ENCODE peak calls at places on chromosome 7, in six cellular contexts. Y is pancreas, E is endothelial cell, I is A549, F is left lung, K is fibroblast of lung. U is an unnamed sample.

GRCh38 chr7:139108256-139109187 is 998 bp downstream of the ZC3HAV1 start:
- DNase-seq in Y (peak; percentile 8), E (peak; percentile 23), I (peak; percentile 30), F (peak; percentile 87), K (peak; percentile 9), U (no peak)

GRCh38 chr7:46830-47140 is 145.6 kb upstream of the FAM20C start:
- DNase-seq in Y (no peak), E (no peak), I (no peak), F (no peak), K (no peak), U (no peak)

GRCh38 chr7:123924941-123925340 is at the start of gene SPAM1:
- DNase-seq in Y (no peak), E (no peak), I (no peak), F (no peak), K (no peak), U (no peak)

GRCh38 chr7:16801111-16801542 is 3.7 kb downstream of the AGR2 start:
- DNase-seq in Y (no peak), E (no peak), I (peak; percentile 80), F (no peak), K (peak; percentile 67), U (no peak)

GRCh38 chr7:129160161-129160911 is 15.8 kb downstream of the TSPAN33 start:
- DNase-seq in Y (no peak), E (no peak), I (no peak), F (no peak), K (no peak), U (no peak)

GRCh38 chr7:32070406-32071360 is at the start of gene PDE1C:
- DNase-seq in Y (no peak), E (peak; percentile 37), I (peak; percentile 30), F (peak; percentile 75), K (no peak), U (peak; percentile 16)

GRCh38 chr7:29177963-29178612 is 16.5 kb upstream of the CHN2 start:
- DNase-seq in Y (no peak), E (no peak), I (no peak), F (no peak), K (no peak), U (no peak)

GRCh38 chr7:30087371-30087770 is 47.4 kb upstream of the MTURN start:
- DNase-seq in Y (no peak), E (no peak), I (no peak), F (no peak), K (no peak), U (no peak)

GRCh38 chr7:37524807-37525206 is 76.1 kb upstream of the ELMO1 start:
- DNase-seq in Y (peak; percentile 9), E (no peak), I (no peak), F (no peak), K (no peak), U (no peak)

GRCh38 chr7:24755541-24756416 is 1.5 kb downstream of the GSDME start:
- DNase-seq in Y (no peak), E (no peak), I (no peak), F (no peak), K (peak; percentile 58), U (no peak)

GRCh38 chr7:520503-521161 is 986 bp upstream of the PDGFA start:
- DNase-seq in Y (no peak), E (no peak), I (no peak), F (no peak), K (no peak), U (no peak)

GRCh38 chr7:38330861-38331709 is 57.6 kb upstream of the TARP start:
- DNase-seq in Y (no peak), E (no peak), I (no peak), F (no peak), K (no peak), U (peak; percentile 73)

GRCh38 chr7:30525409-30525808 is 20.8 kb upstream of the GGCT start:
- DNase-seq in Y (no peak), E (no peak), I (no peak), F (no peak), K (no peak), U (no peak)

GRCh38 chr7:117435475-117436043 is 8.3 kb upstream of the ASZ1 start:
- DNase-seq in Y (no peak), E (no peak), I (no peak), F (no peak), K (no peak), U (no peak)

GRCh38 chr7:89401099-89401498 is 605.6 kb upstream of the TEX47 start:
- DNase-seq in Y (no peak), E (no peak), I (no peak), F (no peak), K (no peak), U (no peak)

GRCh38 chr7:89401690-89402089 is 606.2 kb upstream of the TEX47 start:
- DNase-seq in Y (no peak), E (no peak), I (no peak), F (no peak), K (no peak), U (no peak)
- TF ChIP-seq CTCF in Y (no peak), E (no peak), I (no peak), F (no peak), K (no peak), U (no peak)

GRCh38 chr7:4765776-4766490 is 9.5 kb upstream of the AP5Z1 start:
- DNase-seq in Y (no peak), E (no peak), I (no peak), F (peak; percentile 47), K (no peak), U (no peak)
- TF ChIP-seq CTCF in Y (no peak), E (peak; percentile 0), I (peak; percentile 46), F (no peak), K (peak; percentile 16), U (no peak)

GRCh38 chr7:2821161-2821841 is 22.8 kb downstream of the GNA12 start:
- DNase-seq in Y (peak; percentile 68), E (no peak), I (peak; percentile 56), F (no peak), K (peak; percentile 74), U (no peak)
- TF ChIP-seq CTCF in Y (no peak), E (no peak), I (no peak), F (no peak), K (peak; percentile 2), U (no peak)

GRCh38 chr7:89332026-89332425 is 536.5 kb upstream of the TEX47 start:
- DNase-seq in Y (no peak), E (no peak), I (no peak), F (no peak), K (no peak), U (no peak)

GRCh38 chr7:89339748-89340147 is 544.2 kb upstream of the TEX47 start:
- DNase-seq in Y (no peak), E (no peak), I (no peak), F (no peak), K (no peak), U (no peak)

GRCh38 chr7:89335490-89335889 is 540.0 kb upstream of the TEX47 start:
- DNase-seq in Y (no peak), E (no peak), I (no peak), F (no peak), K (no peak), U (no peak)

GRCh38 chr7:89334785-89335184 is 539.2 kb upstream of the TEX47 start:
- DNase-seq in Y (no peak), E (no peak), I (peak; percentile 9), F (no peak), K (no peak), U (no peak)
- TF ChIP-seq CTCF in Y (no peak), E (peak; percentile 38), I (no peak), F (no peak), K (no peak), U (no peak)

GRCh38 chr7:156818133-156818532 is 74.8 kb downstream of the LMBR1 start:
- DNase-seq in Y (no peak), E (no peak), I (no peak), F (no peak), K (no peak), U (no peak)

GRCh38 chr7:156819733-156820295 is 73.2 kb downstream of the LMBR1 start:
- DNase-seq in Y (no peak), E (no peak), I (no peak), F (no peak), K (no peak), U (no peak)

GRCh38 chr7:156820445-156821063 is 72.4 kb downstream of the LMBR1 start:
- DNase-seq in Y (no peak), E (no peak), I (no peak), F (no peak), K (no peak), U (no peak)

GRCh38 chr7:156811706-156812105 is 81.3 kb downstream of the LMBR1 start:
- DNase-seq in Y (no peak), E (no peak), I (no peak), F (no peak), K (no peak), U (no peak)

DNA sequence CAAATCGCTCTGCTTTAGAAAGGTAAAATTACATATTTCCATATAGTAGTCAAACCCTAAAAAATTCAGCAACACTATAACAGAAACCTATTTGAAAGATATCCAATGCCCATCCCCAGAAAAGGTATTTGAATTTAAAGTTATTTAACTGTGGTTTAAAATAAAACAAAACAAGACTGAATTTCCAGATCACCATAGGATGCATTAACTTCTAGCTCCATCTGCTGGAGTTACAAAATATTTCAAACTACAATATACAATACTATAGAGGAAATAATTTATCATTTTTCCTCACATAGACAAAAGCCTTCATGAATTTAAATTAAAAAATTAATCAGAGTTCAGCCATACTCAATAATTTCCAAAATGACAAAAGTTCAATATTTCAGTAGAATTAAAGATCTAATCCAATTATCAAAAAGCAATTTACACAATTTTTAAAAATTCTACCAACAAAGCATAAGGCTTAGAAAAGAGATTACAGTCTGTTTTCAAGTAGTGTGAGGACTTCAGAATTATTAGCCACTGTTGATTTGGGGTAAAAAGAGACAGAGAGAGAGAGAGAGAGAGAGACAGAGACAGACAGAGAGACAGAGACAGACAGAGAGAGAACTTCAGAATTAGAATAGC is 75.9 kb downstream of the LMBR1 start:
- DNase-seq in Y (no peak), E (no peak), I (no peak), F (no peak), K (peak; percentile 56), U (no peak)
- TF ChIP-seq CTCF in Y (no peak), E (peak; percentile 44), I (peak; percentile 69), F (no peak), K (peak; percentile 46), U (no peak)

DNA sequence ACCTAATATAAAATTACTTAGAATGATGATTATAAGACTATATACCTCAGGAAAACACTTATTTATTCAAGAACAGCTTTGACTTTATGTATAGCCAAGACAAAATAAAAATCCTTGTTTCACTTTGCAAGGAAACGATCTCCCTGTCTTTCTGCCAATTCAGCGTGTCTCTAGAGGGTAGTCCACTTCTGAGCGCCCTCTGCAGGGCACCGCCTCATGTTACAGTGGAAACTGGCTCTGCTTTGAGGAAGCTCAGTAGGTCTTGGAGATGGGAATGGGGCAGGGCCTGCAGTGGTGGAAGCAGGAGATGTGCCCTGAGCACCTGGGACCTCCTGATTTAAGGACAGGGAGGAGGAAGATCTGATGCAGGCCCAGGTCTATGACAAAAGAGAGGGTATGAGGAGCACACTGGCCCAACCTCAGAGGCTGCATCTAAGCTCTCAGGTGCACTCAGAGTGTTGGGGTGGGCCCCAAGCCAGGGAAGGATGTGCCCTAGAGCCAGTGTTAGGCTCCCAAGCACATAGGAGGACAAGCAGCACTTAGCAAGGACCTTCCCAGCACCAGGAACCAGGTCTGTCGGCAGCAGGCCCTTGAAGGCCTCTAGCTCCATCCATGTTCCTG is 481.0 kb downstream of the TNS3 start:
- DNase-seq in Y (peak; percentile 60), E (peak; percentile 75), I (peak; percentile 79), F (peak; percentile 72), K (peak; percentile 66), U (no peak)
- TF ChIP-seq CTCF in Y (no peak), E (peak; percentile 62), I (peak; percentile 68), F (peak; percentile 41), K (peak; percentile 73), U (no peak)

GRCh38 chr7:49243521-49243920 is 319.2 kb downstream of the CDC14C start:
- DNase-seq in Y (no peak), E (no peak), I (no peak), F (no peak), K (no peak), U (no peak)
- TF ChIP-seq CTCF in Y (no peak), E (peak; percentile 42), I (no peak), F (no peak), K (no peak), U (no peak)

U was measured in natural killer cell.